ENCODE peak calls at places on chromosomes 2 and 18, in five cellular contexts. X, K, H, Y and G are unnamed samples.

GRCh38 chr2:217650716-217651360 is 352.0 kb downstream of the TNS1 start:
- DNase-seq in K (peak; percentile 65), H (peak; percentile 74), X (peak; percentile 66), Y (no peak), G (peak; percentile 11)

GRCh38 chr2:143824796-143825195 is 695.1 kb downstream of the ZEB2 start:
- DNase-seq in X (no peak), H (no peak), K (no peak), Y (no peak), G (no peak)

GRCh38 chr2:108401800-108402199 is 24.0 kb downstream of the SULT1C4 start:
- DNase-seq in H (no peak), K (no peak), Y (no peak), X (no peak), G (no peak)

GRCh38 chr2:210443527-210443926 is 33.0 kb downstream of the LANCL1 start:
- DNase-seq in X (no peak), K (no peak), H (no peak), Y (no peak), G (no peak)

GRCh38 chr18:54392621-54393023 is 34.9 kb downstream of the C18orf54 start:
- DNase-seq in Y (no peak), K (no peak), X (peak; percentile 81), H (peak; percentile 90), G (peak; percentile 58)

GRCh38 chr2:238790877-238791276 is 57.0 kb upstream of the TWIST2 start:
- DNase-seq in Y (no peak), H (no peak), X (no peak), K (no peak), G (no peak)

GRCh38 chr2:8986327-8986976 is 17.0 kb downstream of the MBOAT2 start:
- DNase-seq in H (peak; percentile 13), X (no peak), Y (no peak), K (no peak), G (no peak)

GRCh38 chr18:27608742-27609141 is 423.6 kb upstream of the CHST9 start:
- DNase-seq in K (no peak), H (peak; percentile 37), X (no peak), Y (no peak), G (no peak)

GRCh38 chr18:62919109-62919838 is 203.9 kb downstream of the PHLPP1 start:
- DNase-seq in K (no peak), H (no peak), X (no peak), Y (no peak), G (no peak)

GRCh38 chr18:71443726-71444480 is 1100.2 kb downstream of the CBLN2 start:
- DNase-seq in X (peak; percentile 93), K (no peak), Y (no peak), H (peak; percentile 7), G (peak; percentile 96)

GRCh38 chr2:36535099-36535498 is 62.9 kb downstream of the FEZ2 start:
- DNase-seq in Y (no peak), K (no peak), X (no peak), H (no peak), G (no peak)

GRCh38 chr18:6960656-6961055 is 156.9 kb downstream of the LAMA1 start:
- DNase-seq in K (no peak), H (peak; percentile 76), X (peak; percentile 32), Y (no peak), G (no peak)

GRCh38 chr2:44638649-44639048 is 276.9 kb downstream of the CAMKMT start:
- DNase-seq in K (peak; percentile 52), X (no peak), Y (no peak), H (no peak), G (no peak)

GRCh38 chr2:51013870-51014526 is 17.9 kb downstream of the NRXN1 start:
- DNase-seq in Y (no peak), H (no peak), K (no peak), X (no peak), G (no peak)

GRCh38 chr2:120390381-120391055 is 44.6 kb downstream of the INHBB start:
- DNase-seq in Y (no peak), X (no peak), H (no peak), K (no peak), G (no peak)

GRCh38 chr2:109208071-109208950 is 79.3 kb downstream of the SH3RF3 start:
- DNase-seq in H (peak; percentile 40), K (no peak), X (no peak), Y (no peak), G (no peak)

GRCh38 chr2:138009622-138010021 is 45.3 kb downstream of the HNMT start:
- DNase-seq in Y (no peak), K (no peak), H (no peak), X (no peak), G (no peak)

GRCh38 chr2:142291964-142292363 is 161.1 kb upstream of the LRP1B start:
- DNase-seq in Y (no peak), H (peak; percentile 25), X (no peak), K (no peak), G (no peak)

GRCh38 chr2:223641062-223641461 is 38.9 kb upstream of the SCG2 start:
- DNase-seq in Y (no peak), K (no peak), X (no peak), H (peak; percentile 31), G (no peak)

GRCh38 chr18:58087928-58088722 is 44.1 kb downstream of the NEDD4L start:
- DNase-seq in K (no peak), X (no peak), Y (no peak), H (peak; percentile 99), G (no peak)

GRCh38 chr2:241837197-241837596 is 21.5 kb downstream of the PDCD1 start:
- DNase-seq in Y (no peak), K (no peak), X (no peak), H (no peak), G (no peak)

GRCh38 chr2:47010176-47010575 is 94.6 kb upstream of the MCFD2 start:
- DNase-seq in X (no peak), Y (no peak), H (no peak), K (no peak), G (no peak)

GRCh38 chr2:27003857-27004256 is 28.9 kb upstream of the TMEM214 start:
- DNase-seq in K (no peak), H (peak; percentile 72), X (peak; percentile 70), Y (no peak), G (no peak)

GRCh38 chr18:35122586-35123224 is 81.5 kb downstream of the MAPRE2 start:
- DNase-seq in K (no peak), X (no peak), H (no peak), Y (peak; percentile 60), G (no peak)

GRCh38 chr2:42340045-42340937 is 20.7 kb downstream of the COX7A2L start:
- DNase-seq in K (no peak), Y (no peak), X (no peak), H (no peak), G (no peak)

GRCh38 chr2:36609507-36609906 is 11.5 kb upstream of the FEZ2 start:
- DNase-seq in X (no peak), Y (no peak), H (no peak), K (no peak), G (no peak)

GRCh38 chr18:39341106-39341505 is 1775.5 kb upstream of the CELF4 start:
- DNase-seq in K (no peak), X (no peak), H (no peak), Y (no peak), G (no peak)

GRCh38 chr18:79625195-79625923 is 54.2 kb upstream of the CTDP1 start:
- DNase-seq in Y (no peak), H (no peak), X (no peak), K (no peak), G (no peak)

GRCh38 chr2:18611604-18612003 is 22.2 kb upstream of the NT5C1B start:
- DNase-seq in Y (no peak), K (no peak), X (no peak), H (no peak), G (no peak)

GRCh38 chr2:123851281-123851680 is 173.8 kb upstream of the CNTNAP5 start:
- DNase-seq in X (no peak), H (no peak), K (no peak), Y (no peak), G (no peak)

GRCh38 chr18:66555585-66555984 is 48.3 kb downstream of the CDH19 start:
- DNase-seq in X (no peak), K (no peak), H (no peak), Y (no peak), G (no peak)

GRCh38 chr2:31413876-31414550 is 529 bp downstream of the XDH start:
- DNase-seq in H (peak; percentile 39), X (no peak), K (no peak), Y (no peak), G (no peak)
- TF ChIP-seq CTCF in H (peak; percentile 53), X (no peak), K (no peak), Y (peak; percentile 13), G (no peak)

DNA sequence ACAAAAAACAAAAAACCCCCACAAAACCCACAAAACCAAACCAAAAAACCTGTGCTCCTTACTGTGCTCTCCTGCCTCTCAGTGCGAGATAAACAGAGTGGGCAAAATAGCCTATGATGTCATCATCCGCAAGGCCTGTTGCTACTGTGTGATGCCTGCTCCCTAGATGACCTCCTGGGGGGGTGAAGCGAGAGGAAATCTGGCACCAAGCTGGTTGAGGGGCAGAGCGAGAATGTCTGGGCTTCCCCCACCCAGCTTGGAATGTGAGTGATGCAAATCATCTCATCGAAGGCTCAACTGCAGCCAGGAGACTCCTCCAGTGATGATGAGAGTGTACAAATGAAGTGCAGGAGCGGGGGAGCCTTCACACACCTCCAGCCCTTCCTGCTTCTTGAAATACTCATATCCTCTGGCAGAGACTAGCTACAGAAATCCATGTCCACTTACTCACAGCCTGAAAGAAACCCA is 57.7 kb upstream of the MAP4K3 start:
- DNase-seq in Y (peak; percentile 31), X (peak; percentile 97), H (peak; percentile 84), K (peak; percentile 50), G (peak; percentile 82)
- H3K4me3 ChIP-seq in Y (no peak overlapping the region), X (no peak overlapping the region), H (no peak overlapping the region), K (no peak overlapping the region), G (no peak overlapping the region)

DNA sequence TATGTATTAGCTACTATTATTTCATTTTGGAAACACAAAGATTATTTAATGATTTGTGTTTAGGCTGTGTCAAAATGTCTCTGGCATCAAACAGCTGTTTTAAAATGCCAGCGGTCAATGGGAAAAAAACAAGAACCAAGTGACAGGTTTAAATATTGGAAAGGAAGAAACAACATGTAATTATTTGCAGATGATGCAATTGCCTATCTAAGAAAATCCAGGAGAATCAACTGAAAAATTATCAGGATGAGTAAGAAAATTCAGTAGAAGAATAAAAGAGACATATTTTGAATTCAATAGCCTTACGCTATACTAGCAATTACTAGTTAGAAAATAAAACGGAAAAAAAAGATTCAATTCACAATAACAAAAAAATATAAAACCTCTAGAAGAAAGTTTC is 51.6 kb downstream of the HNRNPLL start:
- DNase-seq in X (no peak), Y (no peak), H (no peak), K (no peak), G (no peak)
- TF ChIP-seq CTCF in X (no peak), Y (no peak), H (no peak), K (no peak), G (no peak)

DNA sequence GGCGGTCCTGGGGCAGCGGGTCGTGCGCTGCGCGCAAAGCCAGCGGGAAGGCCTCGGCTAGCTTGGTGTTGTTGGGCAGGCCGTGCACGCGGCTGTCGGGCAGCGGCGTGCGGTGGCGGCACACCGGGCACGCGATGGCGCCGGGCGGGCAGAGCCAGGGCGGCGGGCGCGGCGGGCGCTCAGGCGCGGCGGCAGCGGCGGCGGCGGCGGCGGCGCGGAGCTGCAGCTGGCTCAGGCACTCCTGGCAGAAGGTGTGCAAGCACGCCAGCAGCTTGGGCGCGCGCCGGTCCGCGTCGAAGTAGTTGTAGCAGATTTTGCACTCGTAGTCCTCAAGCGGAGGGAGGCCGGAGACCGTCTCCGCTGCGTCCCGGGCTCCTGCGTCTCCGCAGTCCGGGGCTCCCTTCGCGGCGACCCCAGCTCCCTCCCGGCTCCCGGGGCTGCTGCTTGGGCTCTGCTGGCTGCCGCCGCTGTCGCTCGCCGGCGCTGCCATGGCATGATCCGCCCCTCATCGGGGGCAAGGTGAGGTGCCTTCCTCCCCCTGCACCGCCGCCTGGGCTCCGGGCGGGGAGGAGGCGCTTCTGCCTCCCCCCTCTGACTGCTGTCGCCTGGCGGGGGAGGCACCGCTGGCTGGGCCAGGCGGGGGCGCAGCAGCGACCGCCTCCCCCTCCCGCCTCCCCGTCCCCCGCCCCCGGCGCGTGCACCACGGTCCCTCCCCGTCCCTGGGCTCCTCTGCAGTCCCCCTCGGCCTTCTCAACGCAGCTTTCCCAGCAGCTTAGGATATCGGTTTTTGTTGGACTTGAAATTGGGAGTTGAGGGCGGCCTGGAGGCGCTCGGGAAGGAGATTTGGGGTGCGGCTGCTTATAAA is 21.0 kb upstream of the PAX3 start:
- DNase-seq in K (no peak), Y (no peak), X (no peak), H (no peak), G (no peak)
- H3K4me3 ChIP-seq in K (peak overlapping the region; percentile 62), Y (peak overlapping the region; percentile 67), X (peak overlapping the region; percentile 51), H (no peak overlapping the region), G (peak overlapping the region; percentile 51)